ENCODE peak calls at places on chromosomes 13 and 19, in four cellular contexts. One of them, this sample, is unnamed.

GRCh38 chr19:34327851-34328250 is 37.1 kb upstream of the GPI start:
- DNase-seq in T follicular helper cell: no peak
- DNase-seq in Karpas-422: no peak
- DNase-seq in iris pigment epithelial cell: peak
- DNase-seq in this sample: no peak

GRCh38 chr13:107342747-107343146 is 774.8 kb upstream of the ARGLU1 start:
- DNase-seq in T follicular helper cell: no peak
- DNase-seq in Karpas-422: no peak
- DNase-seq in iris pigment epithelial cell: no peak
- DNase-seq in this sample: no peak

GRCh38 chr19:41541990-41542584 is 33.9 kb upstream of the CEACAM21 start:
- DNase-seq in T follicular helper cell: peak
- DNase-seq in Karpas-422: peak
- DNase-seq in iris pigment epithelial cell: peak
- DNase-seq in this sample: peak

GRCh38 chr13:37392389-37392788 is 206.2 kb downstream of the POSTN start:
- DNase-seq in T follicular helper cell: no peak
- DNase-seq in Karpas-422: no peak
- DNase-seq in iris pigment epithelial cell: no peak
- DNase-seq in this sample: no peak

GRCh38 chr19:6412111-6412999 is 12.3 kb downstream of the KHSRP start:
- DNase-seq in T follicular helper cell: no peak
- DNase-seq in Karpas-422: peak
- DNase-seq in iris pigment epithelial cell: no peak
- DNase-seq in this sample: peak

GRCh38 chr13:50843256-50844043 is at the start of gene DLEU7:
- DNase-seq in T follicular helper cell: no peak
- DNase-seq in Karpas-422: no peak
- DNase-seq in iris pigment epithelial cell: no peak
- DNase-seq in this sample: no peak

GRCh38 chr13:101640797-101641400 is 188.4 kb downstream of the ITGBL1 start:
- DNase-seq in T follicular helper cell: no peak
- DNase-seq in Karpas-422: no peak
- DNase-seq in iris pigment epithelial cell: peak
- DNase-seq in this sample: no peak

GRCh38 chr19:7550987-7551761 is 15.7 kb downstream of the PNPLA6 start:
- DNase-seq in T follicular helper cell: no peak
- DNase-seq in Karpas-422: peak
- DNase-seq in iris pigment epithelial cell: peak
- DNase-seq in this sample: peak

GRCh38 chr13:50452761-50453160 is 390.7 kb downstream of the DLEU7 start:
- DNase-seq in T follicular helper cell: no peak
- DNase-seq in Karpas-422: no peak
- DNase-seq in iris pigment epithelial cell: no peak
- DNase-seq in this sample: no peak

GRCh38 chr19:46798713-46799112 is 10.3 kb upstream of the SLC1A5 start:
- DNase-seq in T follicular helper cell: no peak
- DNase-seq in Karpas-422: no peak
- DNase-seq in iris pigment epithelial cell: no peak
- DNase-seq in this sample: no peak

GRCh38 chr13:21218351-21219043 is 42.0 kb downstream of the MRPL57 start:
- DNase-seq in T follicular helper cell: no peak
- DNase-seq in Karpas-422: no peak
- DNase-seq in iris pigment epithelial cell: no peak
- DNase-seq in this sample: no peak

GRCh38 chr19:2135474-2136402 is 15.6 kb downstream of the AP3D1 start:
- DNase-seq in T follicular helper cell: no peak
- DNase-seq in Karpas-422: no peak
- DNase-seq in iris pigment epithelial cell: no peak
- DNase-seq in this sample: no peak

GRCh38 chr19:45767410-45767880 is 1.6 kb downstream of the SIX5 start:
- DNase-seq in T follicular helper cell: no peak
- DNase-seq in Karpas-422: no peak
- DNase-seq in iris pigment epithelial cell: peak
- DNase-seq in this sample: no peak

GRCh38 chr13:109155301-109155761 is 525.9 kb downstream of the MYO16 start:
- DNase-seq in T follicular helper cell: no peak
- DNase-seq in Karpas-422: no peak
- DNase-seq in iris pigment epithelial cell: peak
- DNase-seq in this sample: no peak

GRCh38 chr19:12825259-12826131 is 8.9 kb downstream of the RTBDN start:
- DNase-seq in T follicular helper cell: no peak
- DNase-seq in Karpas-422: no peak
- DNase-seq in iris pigment epithelial cell: no peak
- DNase-seq in this sample: peak

GRCh38 chr19:4120933-4121612 is 2.8 kb downstream of the MAP2K2 start:
- DNase-seq in T follicular helper cell: no peak
- DNase-seq in Karpas-422: no peak
- DNase-seq in iris pigment epithelial cell: no peak
- DNase-seq in this sample: no peak

GRCh38 chr19:19321143-19321577 is 531 bp downstream of the MAU2 start:
- DNase-seq in T follicular helper cell: no peak
- DNase-seq in Karpas-422: peak
- DNase-seq in iris pigment epithelial cell: peak
- DNase-seq in this sample: peak

GRCh38 chr13:98055623-98056022 is 87.3 kb upstream of the FARP1 start:
- DNase-seq in T follicular helper cell: no peak
- DNase-seq in Karpas-422: no peak
- DNase-seq in iris pigment epithelial cell: no peak
- DNase-seq in this sample: no peak

GRCh38 chr13:41458187-41458938 is 1.0 kb downstream of the RGCC start:
- DNase-seq in T follicular helper cell: no peak
- DNase-seq in Karpas-422: peak
- DNase-seq in iris pigment epithelial cell: peak
- DNase-seq in this sample: peak

This sample was measured in CD4-positive, alpha-beta T cell.